ENCODE peak calls at places on chromosomes 7 and 10, in four cellular contexts. L, A, S and M are unnamed samples. For H3K4me1, the result is how much of the 10 kb centered on the place peaks cover.

GRCh38 chr10:97234403-97234802 is 48.6 kb upstream of the SLIT1 start:
- DNase-seq in L (no peak), A (no peak), S (no peak), M (no peak)

GRCh38 chr7:105641236-105641810 is 60.0 kb upstream of the EFCAB10 start:
- DNase-seq in L (no peak), A (no peak), S (no peak), M (no peak)

GRCh38 chr7:47941136-47941844 is 7.0 kb downstream of the PKD1L1 start:
- DNase-seq in L (no peak), A (no peak), S (no peak), M (no peak)

GRCh38 chr10:30529373-30529998 is 95.5 kb downstream of the MAP3K8 start:
- DNase-seq in L (peak), A (peak), S (peak), M (peak)

GRCh38 chr10:46539596-46540411 is 16.7 kb downstream of the GPRIN2 start:
- DNase-seq in L (no peak), A (no peak), S (peak), M (no peak)

GRCh38 chr10:11406746-11407145 is 204.7 kb downstream of the USP6NL start:
- DNase-seq in L (no peak), A (no peak), S (no peak), M (no peak)

GRCh38 chr10:99854860-99855259 is 72.4 kb downstream of the ABCC2 start:
- DNase-seq in L (no peak), A (no peak), S (peak), M (no peak)

GRCh38 chr7:149799397-149800168 is 26.2 kb upstream of the ZNF467 start:
- DNase-seq in L (no peak), A (peak), S (no peak), M (peak)

GRCh38 chr10:29874604-29875269 is 184.6 kb downstream of the JCAD start:
- DNase-seq in L (no peak), A (no peak), S (peak), M (no peak)

GRCh38 chr10:110512461-110513187 is 14.9 kb downstream of the DUSP5 start:
- DNase-seq in L (no peak), A (no peak), S (no peak), M (no peak)

GRCh38 chr10:42645103-42645502 is 6.7 kb upstream of the ZNF33B start:
- DNase-seq in L (no peak), A (no peak), S (no peak), M (no peak)

GRCh38 chr10:31749981-31750850 is 178.4 kb downstream of the ARHGAP12 start:
- DNase-seq in L (no peak), A (peak), S (peak), M (peak)

GRCh38 chr10:17835688-17836087 is 26.5 kb downstream of the MRC1 start:
- DNase-seq in L (no peak), A (no peak), S (no peak), M (no peak)

GRCh38 chr7:128041203-128041602 is 10.0 kb upstream of the LRRC4 start:
- DNase-seq in L (no peak), A (no peak), S (no peak), M (no peak)

GRCh38 chr7:129489491-129489890 is 12.8 kb upstream of the SMKR1 start:
- DNase-seq in L (no peak), A (no peak), S (no peak), M (no peak)

GRCh38 chr10:120982507-120982906 is 131.3 kb downstream of the WDR11 start:
- DNase-seq in L (no peak), A (no peak), S (no peak), M (no peak)
- H3K27ac ChIP-seq in L (no peak), A (no peak), S (no peak), M (no peak)

GRCh38 chr10:88256013-88256680 is 327.0 kb downstream of the RNLS start:
- DNase-seq in L (no peak), A (no peak), S (peak), M (peak)
- H3K4me3 ChIP-seq in L (no peak), A (no peak), S (no peak), M (no peak)

GRCh38 chr10:5458425-5458824 is 40.9 kb downstream of the CALML5 start:
- DNase-seq in L (no peak), A (no peak), S (no peak), M (no peak)

GRCh38 chr10:5458949-5459747 is 40.2 kb downstream of the CALML5 start:
- DNase-seq in L (no peak), A (no peak), S (no peak), M (no peak)

GRCh38 chr10:5453749-5454489 is 41.6 kb downstream of the NET1 start:
- DNase-seq in L (no peak), A (no peak), S (no peak), M (no peak)

GRCh38 chr10:5457741-5458140 is 41.6 kb downstream of the CALML5 start:
- DNase-seq in L (no peak), A (no peak), S (no peak), M (no peak)

DNA sequence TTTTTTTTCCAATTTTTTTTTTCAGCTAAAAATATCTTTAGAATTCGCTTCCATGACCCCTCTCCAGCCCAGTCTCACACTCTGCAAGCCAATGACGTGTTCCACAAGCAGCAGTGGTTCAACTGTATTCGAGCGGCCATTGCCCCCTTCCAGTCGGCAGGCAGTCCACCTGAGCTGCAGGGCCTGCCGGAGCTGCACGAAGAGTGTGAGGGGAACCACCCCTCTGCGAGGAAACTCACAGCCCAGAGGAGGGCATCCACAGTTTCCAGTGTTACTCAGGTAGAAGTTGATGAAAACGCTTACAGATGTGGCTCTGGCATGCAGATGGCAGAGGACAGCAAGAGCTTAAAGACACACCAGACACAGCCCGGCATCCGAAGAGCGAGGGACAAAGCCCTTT is 42.8 kb downstream of the CALML5 start:
- DNase-seq in L (no peak), A (peak), S (no peak), M (no peak)
- H3K4me1 ChIP-seq in L (under half), A (under half), S (under half), M (under half)

GRCh38 chr7:43565786-43566185 is 17.1 kb upstream of the STK17A start:
- DNase-seq in L (no peak), A (no peak), S (no peak), M (no peak)
- H3K27ac ChIP-seq in L (no peak), A (no peak), S (no peak), M (no peak)